ENCODE peak calls at places on chromosomes 16 and 17, in ten cellular contexts. One of them, this sample, is unnamed.

GRCh38 chr17:51000835-51001638 is 119.6 kb downstream of the SPAG9 start:
- DNase-seq in testis: no peak
- DNase-seq in endothelial cell of umbilical vein: peak
- DNase-seq in prostate gland: peak
- DNase-seq in stomach: no peak
- DNase-seq in transverse colon: no peak
- DNase-seq in tibial nerve: peak
- DNase-seq in body of pancreas: peak
- DNase-seq in suprapubic skin: no peak
- DNase-seq in A549: peak
- DNase-seq in this sample: no peak

GRCh38 chr17:7515912-7516610 is 31.9 kb downstream of the POLR2A start:
- DNase-seq in testis: no peak
- DNase-seq in endothelial cell of umbilical vein: no peak
- DNase-seq in prostate gland: no peak
- DNase-seq in stomach: peak
- DNase-seq in transverse colon: peak
- DNase-seq in tibial nerve: no peak
- DNase-seq in body of pancreas: peak
- DNase-seq in suprapubic skin: no peak
- DNase-seq in A549: no peak
- DNase-seq in this sample: no peak

GRCh38 chr16:87074635-87075318 is 242.4 kb downstream of the C16orf95 start:
- DNase-seq in testis: no peak
- DNase-seq in endothelial cell of umbilical vein: no peak
- DNase-seq in prostate gland: no peak
- DNase-seq in stomach: no peak
- DNase-seq in transverse colon: peak
- DNase-seq in tibial nerve: no peak
- DNase-seq in body of pancreas: no peak
- DNase-seq in suprapubic skin: no peak
- DNase-seq in A549: no peak
- DNase-seq in this sample: no peak

GRCh38 chr17:29412780-29413565 is 22.8 kb downstream of the TAOK1 start:
- DNase-seq in testis: no peak
- DNase-seq in endothelial cell of umbilical vein: peak
- DNase-seq in prostate gland: no peak
- DNase-seq in stomach: no peak
- DNase-seq in transverse colon: no peak
- DNase-seq in tibial nerve: no peak
- DNase-seq in body of pancreas: no peak
- DNase-seq in suprapubic skin: no peak
- DNase-seq in A549: no peak
- DNase-seq in this sample: no peak

GRCh38 chr16:89114159-89114981 is 20.7 kb downstream of the ACSF3 start:
- DNase-seq in testis: no peak
- DNase-seq in endothelial cell of umbilical vein: no peak
- DNase-seq in prostate gland: no peak
- DNase-seq in stomach: no peak
- DNase-seq in transverse colon: peak
- DNase-seq in tibial nerve: no peak
- DNase-seq in body of pancreas: no peak
- DNase-seq in suprapubic skin: no peak
- DNase-seq in A549: no peak
- DNase-seq in this sample: no peak

GRCh38 chr17:69716571-69716970 is 302.1 kb downstream of the MAP2K6 start:
- DNase-seq in testis: no peak
- DNase-seq in endothelial cell of umbilical vein: no peak
- DNase-seq in prostate gland: no peak
- DNase-seq in stomach: no peak
- DNase-seq in transverse colon: no peak
- DNase-seq in tibial nerve: no peak
- DNase-seq in body of pancreas: peak
- DNase-seq in suprapubic skin: no peak
- DNase-seq in A549: no peak
- DNase-seq in this sample: no peak

GRCh38 chr16:73047221-73047535 is 750 bp downstream of the ZFHX3 start:
- DNase-seq in testis: no peak
- DNase-seq in endothelial cell of umbilical vein: no peak
- DNase-seq in prostate gland: no peak
- DNase-seq in stomach: no peak
- DNase-seq in transverse colon: no peak
- DNase-seq in tibial nerve: no peak
- DNase-seq in body of pancreas: no peak
- DNase-seq in suprapubic skin: no peak
- DNase-seq in A549: no peak
- DNase-seq in this sample: no peak

GRCh38 chr16:89574681-89575246 is 794 bp upstream of the CPNE7 start:
- DNase-seq in testis: peak
- DNase-seq in endothelial cell of umbilical vein: peak
- DNase-seq in prostate gland: no peak
- DNase-seq in stomach: peak
- DNase-seq in transverse colon: peak
- DNase-seq in tibial nerve: no peak
- DNase-seq in body of pancreas: peak
- DNase-seq in suprapubic skin: no peak
- DNase-seq in A549: peak
- DNase-seq in this sample: peak

GRCh38 chr17:72804949-72805348 is 287.5 kb downstream of the SLC39A11 start:
- DNase-seq in testis: no peak
- DNase-seq in endothelial cell of umbilical vein: no peak
- DNase-seq in prostate gland: no peak
- DNase-seq in stomach: no peak
- DNase-seq in transverse colon: no peak
- DNase-seq in tibial nerve: no peak
- DNase-seq in body of pancreas: no peak
- DNase-seq in suprapubic skin: no peak
- DNase-seq in A549: no peak
- DNase-seq in this sample: no peak

GRCh38 chr16:76486740-76487139 is 209.5 kb downstream of the CNTNAP4 start:
- DNase-seq in testis: no peak
- DNase-seq in endothelial cell of umbilical vein: no peak
- DNase-seq in prostate gland: no peak
- DNase-seq in stomach: no peak
- DNase-seq in transverse colon: no peak
- DNase-seq in tibial nerve: no peak
- DNase-seq in body of pancreas: no peak
- DNase-seq in suprapubic skin: no peak
- DNase-seq in A549: no peak
- DNase-seq in this sample: no peak

GRCh38 chr17:48626470-48627241 is 498 bp upstream of the HOXB9 start:
- DNase-seq in testis: no peak
- DNase-seq in endothelial cell of umbilical vein: peak
- DNase-seq in prostate gland: no peak
- DNase-seq in stomach: no peak
- DNase-seq in transverse colon: peak
- DNase-seq in tibial nerve: no peak
- DNase-seq in body of pancreas: no peak
- DNase-seq in suprapubic skin: no peak
- DNase-seq in A549: peak
- DNase-seq in this sample: no peak

GRCh38 chr17:67421869-67422273 is 44.8 kb downstream of the PITPNC1 start:
- DNase-seq in testis: no peak
- DNase-seq in endothelial cell of umbilical vein: peak
- DNase-seq in prostate gland: peak
- DNase-seq in stomach: no peak
- DNase-seq in transverse colon: peak
- DNase-seq in tibial nerve: no peak
- DNase-seq in body of pancreas: peak
- DNase-seq in suprapubic skin: no peak
- DNase-seq in A549: peak
- DNase-seq in this sample: no peak

GRCh38 chr16:56988948-56989945 is at the start of gene NLRC5:
- DNase-seq in testis: peak
- DNase-seq in endothelial cell of umbilical vein: peak
- DNase-seq in prostate gland: peak
- DNase-seq in stomach: peak
- DNase-seq in transverse colon: peak
- DNase-seq in tibial nerve: peak
- DNase-seq in body of pancreas: peak
- DNase-seq in suprapubic skin: peak
- DNase-seq in A549: peak
- DNase-seq in this sample: peak
- TF ChIP-seq POLR2A in testis: no peak
- TF ChIP-seq POLR2A in endothelial cell of umbilical vein: peak
- TF ChIP-seq POLR2A in prostate gland: peak
- TF ChIP-seq POLR2A in stomach: no peak
- TF ChIP-seq POLR2A in transverse colon: peak
- TF ChIP-seq POLR2A in tibial nerve: peak
- TF ChIP-seq POLR2A in body of pancreas: peak
- TF ChIP-seq POLR2A in suprapubic skin: peak
- TF ChIP-seq POLR2A in A549: no peak
- TF ChIP-seq POLR2A in this sample: peak

GRCh38 chr17:41559548-41559947 is 12.3 kb downstream of the KRT9 start:
- DNase-seq in testis: no peak
- DNase-seq in endothelial cell of umbilical vein: no peak
- DNase-seq in prostate gland: no peak
- DNase-seq in stomach: no peak
- DNase-seq in transverse colon: no peak
- DNase-seq in tibial nerve: no peak
- DNase-seq in body of pancreas: no peak
- DNase-seq in suprapubic skin: no peak
- DNase-seq in A549: no peak
- DNase-seq in this sample: no peak

GRCh38 chr17:41565338-41565737 is 6.5 kb downstream of the KRT9 start:
- DNase-seq in testis: no peak
- DNase-seq in endothelial cell of umbilical vein: no peak
- DNase-seq in prostate gland: no peak
- DNase-seq in stomach: no peak
- DNase-seq in transverse colon: no peak
- DNase-seq in tibial nerve: no peak
- DNase-seq in body of pancreas: no peak
- DNase-seq in suprapubic skin: no peak
- DNase-seq in A549: no peak
- DNase-seq in this sample: no peak

GRCh38 chr17:41567317-41567716 is 4.5 kb downstream of the KRT9 start:
- DNase-seq in testis: no peak
- DNase-seq in endothelial cell of umbilical vein: no peak
- DNase-seq in prostate gland: no peak
- DNase-seq in stomach: no peak
- DNase-seq in transverse colon: no peak
- DNase-seq in tibial nerve: no peak
- DNase-seq in body of pancreas: no peak
- DNase-seq in suprapubic skin: no peak
- DNase-seq in A549: no peak
- DNase-seq in this sample: peak

DNA sequence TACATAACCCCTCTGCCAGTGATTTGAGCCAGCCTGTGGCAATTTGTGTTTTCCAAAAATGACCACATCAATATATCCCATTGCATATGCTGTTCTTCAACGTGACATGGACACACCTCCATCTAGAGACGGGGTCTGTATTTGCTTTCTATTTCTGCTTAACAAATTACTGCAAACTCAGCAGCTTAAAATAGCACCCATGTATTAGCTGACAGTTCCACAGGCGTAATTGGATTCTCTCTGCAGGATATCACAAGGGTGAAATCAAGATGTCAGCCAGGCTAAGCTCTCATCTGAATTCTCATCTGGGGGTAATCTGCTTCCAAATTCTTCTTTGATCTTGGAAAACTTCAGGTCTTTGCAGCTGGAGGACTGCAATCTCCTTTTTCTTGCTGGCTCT is 8.3 kb downstream of the KRT9 start:
- DNase-seq in testis: no peak
- DNase-seq in endothelial cell of umbilical vein: no peak
- DNase-seq in prostate gland: no peak
- DNase-seq in stomach: no peak
- DNase-seq in transverse colon: no peak
- DNase-seq in tibial nerve: no peak
- DNase-seq in body of pancreas: no peak
- DNase-seq in suprapubic skin: no peak
- DNase-seq in A549: no peak
- DNase-seq in this sample: no peak
- TF ChIP-seq CTCF in testis: no peak
- TF ChIP-seq CTCF in endothelial cell of umbilical vein: no peak
- TF ChIP-seq CTCF in prostate gland: no peak
- TF ChIP-seq CTCF in stomach: no peak
- TF ChIP-seq CTCF in transverse colon: no peak
- TF ChIP-seq CTCF in tibial nerve: no peak
- TF ChIP-seq CTCF in body of pancreas: no peak
- TF ChIP-seq CTCF in suprapubic skin: no peak
- TF ChIP-seq CTCF in A549: no peak
- TF ChIP-seq CTCF in this sample: no peak

DNA sequence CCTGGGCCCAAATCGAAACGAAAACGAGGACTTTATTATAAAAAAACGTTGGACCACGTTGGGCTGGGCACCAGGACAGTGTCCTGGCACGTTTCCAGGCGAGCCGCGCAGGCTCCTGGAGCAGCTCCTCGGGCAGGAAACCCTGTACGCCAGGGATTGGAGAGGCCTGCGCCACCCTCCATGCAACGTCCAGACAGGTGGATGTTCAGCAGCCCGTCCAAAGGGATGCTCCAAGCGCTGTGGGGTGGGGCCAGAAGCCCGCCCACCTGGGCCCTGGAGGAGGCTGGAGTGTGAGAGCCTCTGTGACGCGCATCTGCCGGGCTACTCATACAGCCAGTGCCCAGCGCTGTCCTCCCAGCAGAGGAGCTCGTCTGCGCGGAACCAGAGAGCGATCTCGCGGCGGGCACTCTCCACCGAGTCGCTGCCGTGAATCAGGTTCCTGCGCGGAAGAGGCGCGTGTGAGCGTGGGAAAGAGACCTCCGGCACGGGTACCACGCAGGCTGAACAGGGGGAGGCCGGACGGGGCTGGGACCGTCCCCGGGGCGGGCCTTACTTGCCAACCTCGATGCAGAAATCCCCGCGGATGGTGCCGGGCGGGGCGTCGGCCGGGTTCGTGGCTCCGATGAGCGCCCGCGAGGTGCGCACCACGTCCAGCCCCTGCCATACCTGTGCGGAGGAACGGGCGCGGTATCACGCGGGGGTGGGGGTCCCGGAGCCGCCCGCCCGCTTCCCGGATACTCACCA is 843 bp downstream of the NME3 start:
- DNase-seq in testis: peak
- DNase-seq in endothelial cell of umbilical vein: peak
- DNase-seq in prostate gland: peak
- DNase-seq in stomach: peak
- DNase-seq in transverse colon: peak
- DNase-seq in tibial nerve: peak
- DNase-seq in body of pancreas: peak
- DNase-seq in suprapubic skin: no peak
- DNase-seq in A549: no peak
- DNase-seq in this sample: peak
- TF ChIP-seq POLR2A in testis: no peak
- TF ChIP-seq POLR2A in endothelial cell of umbilical vein: no peak
- TF ChIP-seq POLR2A in prostate gland: no peak
- TF ChIP-seq POLR2A in stomach: no peak
- TF ChIP-seq POLR2A in transverse colon: peak
- TF ChIP-seq POLR2A in tibial nerve: no peak
- TF ChIP-seq POLR2A in body of pancreas: peak
- TF ChIP-seq POLR2A in suprapubic skin: peak
- TF ChIP-seq POLR2A in A549: no peak
- TF ChIP-seq POLR2A in this sample: no peak

DNA sequence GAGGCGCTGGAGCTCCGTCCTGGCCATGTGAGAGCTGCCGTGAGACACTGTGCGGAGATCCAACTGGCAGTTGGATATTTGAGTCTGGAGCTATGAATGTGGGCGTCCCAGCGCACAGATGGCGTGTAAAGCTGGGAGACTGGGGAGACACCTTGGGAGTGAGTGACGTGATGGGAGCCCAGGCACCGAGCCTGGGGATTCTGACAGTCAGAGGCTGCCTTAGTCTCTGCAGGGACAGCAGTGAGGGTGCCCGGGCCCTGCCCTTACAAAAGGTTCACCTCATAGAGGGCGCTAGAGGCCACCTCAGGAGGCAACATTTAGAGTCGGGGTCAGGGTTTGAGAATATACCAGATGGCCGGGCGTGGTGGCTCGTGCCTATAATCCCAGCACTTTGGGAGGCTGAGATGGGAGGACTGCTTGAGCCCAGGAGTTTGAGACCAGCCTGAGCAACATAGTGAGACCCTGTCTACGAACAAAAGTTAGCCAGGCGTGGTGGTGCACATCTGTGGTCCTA is 194.1 kb upstream of the GSE1 start:
- DNase-seq in testis: peak
- DNase-seq in endothelial cell of umbilical vein: no peak
- DNase-seq in prostate gland: no peak
- DNase-seq in stomach: no peak
- DNase-seq in transverse colon: peak
- DNase-seq in tibial nerve: no peak
- DNase-seq in body of pancreas: peak
- DNase-seq in suprapubic skin: no peak
- DNase-seq in A549: no peak
- DNase-seq in this sample: peak
- TF ChIP-seq CTCF in testis: no peak
- TF ChIP-seq CTCF in endothelial cell of umbilical vein: no peak
- TF ChIP-seq CTCF in prostate gland: no peak
- TF ChIP-seq CTCF in stomach: no peak
- TF ChIP-seq CTCF in transverse colon: no peak
- TF ChIP-seq CTCF in tibial nerve: no peak
- TF ChIP-seq CTCF in body of pancreas: no peak
- TF ChIP-seq CTCF in suprapubic skin: no peak
- TF ChIP-seq CTCF in A549: no peak
- TF ChIP-seq CTCF in this sample: no peak

This sample was measured in heart left ventricle.